ENCODE peak calls at places on chromosome 5, in seven cellular contexts. G is HepG2, P is HCT116, C is K562, Z is H1, R is SK-N-SH, H is GM12878. T is an unnamed sample.
A peak's percentile ranks its signal among the peaks of the same experiment; 100 is the strongest.

GRCh38 chr5:14872070-14872989 is 752 bp upstream of the ANKH start:
- DNase-seq in H (no peak), P (no peak), Z (peak; percentile 68), R (peak; percentile 86), G (peak; percentile 53), C (peak; percentile 35), T (no peak)

GRCh38 chr5:80414113-80414512 is 6.2 kb downstream of the ZFYVE16 start:
- DNase-seq in R (no peak), Z (no peak), P (no peak), H (no peak), G (no peak), C (no peak), T (no peak)

GRCh38 chr5:5340206-5340729 is 82.2 kb upstream of the ICE1 start:
- DNase-seq in H (no peak), Z (no peak), G (peak; percentile 73), R (peak; percentile 88), P (peak; percentile 80), C (peak; percentile 78), T (peak; percentile 77)

GRCh38 chr5:16784843-16785791 is 151.0 kb downstream of the MYO10 start:
- DNase-seq in G (no peak), R (no peak), Z (no peak), C (no peak), P (no peak), H (peak; percentile 77), T (no peak)

GRCh38 chr5:40033411-40033810 is 608.6 kb upstream of the DAB2 start:
- DNase-seq in G (no peak), R (no peak), Z (no peak), C (no peak), P (no peak), H (peak; percentile 3), T (no peak)

GRCh38 chr5:82276800-82277612 is 1.1 kb downstream of the RPS23 start:
- DNase-seq in H (no peak), R (no peak), P (no peak), Z (no peak), G (no peak), C (peak; percentile 28), T (no peak)

GRCh38 chr5:88290801-88291200 is 22.2 kb upstream of the TMEM161B start:
- DNase-seq in R (no peak), Z (no peak), H (no peak), P (no peak), C (no peak), G (no peak), T (no peak)

GRCh38 chr5:74296685-74297084 is 343.8 kb downstream of the ENC1 start:
- DNase-seq in C (no peak), H (peak; percentile 16), Z (no peak), G (no peak), P (no peak), R (peak; percentile 12), T (no peak)

GRCh38 chr5:85168474-85168873 is 783.8 kb upstream of the EDIL3 start:
- DNase-seq in G (no peak), P (no peak), R (no peak), Z (no peak), C (no peak), H (no peak), T (no peak)

GRCh38 chr5:11985993-11986392 is 81.7 kb upstream of the CTNND2 start:
- DNase-seq in H (no peak), Z (no peak), P (no peak), C (no peak), R (no peak), G (no peak), T (no peak)

GRCh38 chr5:149274964-149275363 is 3.3 kb downstream of the AFAP1L1 start:
- DNase-seq in Z (no peak), G (no peak), H (no peak), R (no peak), C (no peak), P (no peak), T (no peak)

GRCh38 chr5:56494300-56494704 is 261.2 kb upstream of the ANKRD55 start:
- DNase-seq in P (no peak), H (no peak), G (no peak), R (no peak), C (peak; percentile 69), Z (no peak), T (no peak)

GRCh38 chr5:157263586-157264090 is 2.3 kb upstream of the CYFIP2 start:
- DNase-seq in Z (no peak), H (no peak), G (no peak), R (no peak), C (no peak), P (no peak), T (peak; percentile 31)

GRCh38 chr5:1498623-1499416 is 24.9 kb downstream of the LPCAT1 start:
- DNase-seq in C (no peak), G (no peak), Z (no peak), P (no peak), H (peak; percentile 90), R (no peak), T (no peak)

GRCh38 chr5:36444582-36444999 is 142.9 kb upstream of the RANBP3L start:
- DNase-seq in H (no peak), Z (no peak), R (no peak), P (no peak), G (no peak), C (no peak), T (peak; percentile 67)

GRCh38 chr5:172713809-172714490 is 57.0 kb downstream of the DUSP1 start:
- DNase-seq in R (no peak), G (no peak), P (no peak), C (no peak), H (no peak), Z (no peak), T (no peak)

GRCh38 chr5:98416541-98416940 is 356.9 kb upstream of the RGMB start:
- DNase-seq in G (no peak), Z (no peak), P (no peak), H (no peak), C (no peak), R (no peak), T (no peak)

GRCh38 chr5:38821679-38822078 is 24.1 kb upstream of the OSMR start:
- DNase-seq in H (no peak), R (no peak), P (no peak), Z (no peak), G (no peak), C (no peak), T (no peak)

GRCh38 chr5:91645347-91645746 is 262.2 kb upstream of the ARRDC3 start:
- DNase-seq in Z (no peak), C (no peak), H (no peak), G (no peak), R (no peak), P (no peak), T (no peak)

GRCh38 chr5:172622091-172623046 is 18.7 kb upstream of the NEURL1B start:
- DNase-seq in R (no peak), P (no peak), C (no peak), H (no peak), Z (no peak), G (no peak), T (no peak)

GRCh38 chr5:29697786-29698414 is 1495.6 kb upstream of the CDH6 start:
- DNase-seq in R (peak; percentile 3), H (no peak), C (peak; percentile 8), P (no peak), Z (no peak), G (peak; percentile 39), T (peak; percentile 26)
- TF ChIP-seq JUND in R (no peak), H (no peak), C (no peak), P (no peak), Z (no peak), G (no peak), T (no peak)

DNA sequence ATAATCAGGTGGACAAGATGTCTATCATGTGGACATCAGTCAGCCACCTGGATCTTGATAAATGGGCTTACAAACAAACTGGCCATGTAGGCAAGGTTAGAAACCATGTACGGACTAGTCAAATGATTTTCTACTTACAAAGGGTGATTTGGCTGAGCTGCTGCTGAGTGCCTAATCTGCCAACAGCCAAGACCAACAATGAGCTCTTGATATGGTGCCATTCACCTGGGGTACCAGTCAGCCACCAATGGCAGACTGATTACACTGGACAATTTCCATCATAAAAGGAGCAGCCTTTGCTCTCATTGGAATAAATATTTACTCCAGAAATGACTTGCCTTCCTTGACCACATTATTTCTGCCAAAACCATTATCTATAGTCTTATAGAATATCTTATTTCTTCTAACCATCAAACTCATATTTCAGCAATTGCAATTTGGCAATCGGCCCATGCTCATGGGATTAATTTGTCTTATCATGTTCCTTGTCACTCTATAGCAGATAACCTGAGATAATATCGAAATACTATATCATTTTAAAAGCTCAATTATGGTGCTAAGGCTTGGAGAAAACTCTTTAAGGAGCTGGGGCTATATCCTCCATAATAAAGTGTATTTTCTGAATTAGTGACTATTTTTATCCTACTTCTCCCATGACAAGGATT is 135.1 kb downstream of the SLC25A46 start:
- DNase-seq in R (no peak), C (no peak), H (no peak), G (no peak), P (no peak), Z (no peak), T (no peak)
- TF ChIP-seq JUND in R (peak; percentile 18), C (no peak), H (no peak), G (no peak), P (no peak), Z (no peak), T (no peak)

DNA sequence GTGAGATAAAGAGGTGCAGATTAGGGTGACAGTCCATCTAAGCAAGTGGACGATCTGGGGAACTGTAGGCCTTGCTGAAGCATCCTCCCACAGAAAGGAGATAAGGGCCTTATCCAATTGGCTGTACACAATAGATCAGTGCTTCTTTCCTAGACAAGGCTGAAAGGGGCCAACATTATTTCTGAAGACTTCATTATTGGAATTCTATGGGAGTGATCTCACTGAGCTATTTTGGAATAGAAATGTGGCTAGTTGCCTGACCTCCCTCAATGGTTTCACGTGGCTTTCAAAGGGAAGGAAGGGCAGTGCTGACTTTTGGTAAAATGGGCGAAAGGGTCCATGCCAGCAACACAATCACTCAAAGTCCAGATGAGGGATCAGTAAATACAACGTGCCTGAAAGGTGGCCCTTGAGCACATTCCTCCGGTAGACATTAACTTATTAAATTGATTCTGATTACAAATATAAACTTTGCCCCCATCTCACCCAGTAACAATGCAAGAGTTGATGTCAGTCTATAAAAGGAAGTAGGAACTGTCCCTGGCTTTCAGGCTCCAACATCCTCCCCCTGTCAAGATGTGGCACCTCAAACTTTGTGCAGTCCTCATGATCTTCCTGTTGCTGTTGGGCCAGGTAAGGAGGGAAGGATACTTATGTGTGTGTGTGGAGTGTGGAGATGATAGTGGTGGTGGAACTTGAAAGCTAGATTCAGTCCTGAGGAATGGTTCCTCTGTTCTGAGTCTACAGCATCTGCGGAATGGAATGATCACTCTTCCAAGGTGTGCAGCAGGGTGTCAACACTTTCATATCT is at the start of gene LEAP2:
- DNase-seq in G (peak; percentile 95), R (no peak), P (no peak), Z (no peak), C (peak; percentile 63), H (no peak), T (no peak)
- TF ChIP-seq JUND in G (peak; percentile 22), R (no peak), P (no peak), Z (no peak), C (no peak), H (no peak), T (no peak)

DNA sequence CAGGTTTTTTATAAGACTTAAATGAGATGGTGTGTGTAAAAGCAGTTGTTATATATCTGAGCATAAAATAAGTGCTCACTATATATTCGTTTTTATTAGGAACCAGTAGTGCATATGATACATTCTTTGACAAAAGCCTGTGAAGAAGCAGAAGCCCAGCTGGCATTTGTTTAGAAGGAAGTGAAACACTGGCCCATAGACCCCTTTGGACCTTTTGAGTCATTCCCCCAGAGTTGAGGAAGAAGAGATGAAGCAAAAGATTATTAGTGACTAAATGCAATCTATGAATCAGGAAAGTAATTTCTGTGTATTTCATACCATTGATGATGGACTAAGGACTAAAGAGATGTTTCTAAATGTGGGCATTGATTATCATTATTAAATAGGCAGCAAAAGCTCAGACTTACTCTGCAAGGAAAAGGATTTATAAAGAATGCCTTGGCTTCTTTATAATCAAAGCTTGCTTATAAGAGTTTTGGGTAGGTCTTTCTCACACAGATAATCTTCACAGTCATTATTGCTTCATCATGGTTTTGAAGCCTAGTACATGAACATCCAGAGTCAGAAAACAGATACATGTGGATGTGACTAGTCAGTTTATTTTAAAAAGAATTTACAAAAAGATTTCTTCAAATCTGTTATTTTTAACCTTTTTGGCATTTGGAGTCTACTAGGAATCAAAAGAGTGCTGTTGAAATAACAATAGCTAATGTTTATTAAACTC is 16.9 kb upstream of the FER start:
- DNase-seq in R (no peak), P (no peak), G (no peak), Z (no peak), C (no peak), H (no peak), T (no peak)
- TF ChIP-seq JUND in R (no peak), P (no peak), G (no peak), Z (no peak), C (no peak), H (no peak), T (no peak)

T was measured in T47D.